ENCODE peak calls at places on chromosomes 11 and 22, in eight cellular contexts. R is left colon, A is hippocampal formation, Y is ELF-1, K is fibroblast of gingiva, N is GM19239, H is foreskin fibroblast, M is fibroblast of mammary gland. P is an unnamed sample.

GRCh38 chr22:40216041-40216756 is 38.5 kb downstream of the TNRC6B start:
- DNase-seq in R (no peak), A (no peak), Y (no peak), K (no peak), N (peak), H (no peak), M (no peak), P (no peak)

GRCh38 chr22:42949159-42949558 is 65.8 kb downstream of the PACSIN2 start:
- DNase-seq in R (no peak), A (no peak), Y (no peak), K (peak), N (no peak), H (peak), M (peak), P (no peak)

GRCh38 chr11:123392813-123393212 is 37.3 kb upstream of the GRAMD1B start:
- DNase-seq in R (no peak), A (no peak), Y (no peak), K (no peak), N (no peak), H (no peak), M (no peak), P (no peak)

GRCh38 chr11:58524232-58525036 is 16.5 kb upstream of the OR5B21 start:
- DNase-seq in R (peak), A (peak), Y (peak), K (peak), N (peak), H (peak), M (peak), P (peak)

GRCh38 chr22:43411981-43412807 is at the start of gene MPPED1:
- DNase-seq in R (no peak), A (no peak), Y (no peak), K (no peak), N (no peak), H (no peak), M (no peak), P (no peak)

GRCh38 chr11:12914401-12914912 is 94.7 kb upstream of the RASSF10 start:
- DNase-seq in R (peak), A (peak), Y (peak), K (peak), N (peak), H (peak), M (peak), P (peak)

GRCh38 chr22:26617251-26618199 is at the start of gene CRYBB1:
- DNase-seq in R (no peak), A (peak), Y (no peak), K (peak), N (no peak), H (peak), M (peak), P (no peak)

GRCh38 chr11:80841716-80842115 is 1400.9 kb upstream of the TENM4 start:
- DNase-seq in R (no peak), A (no peak), Y (no peak), K (no peak), N (no peak), H (no peak), M (peak), P (no peak)

GRCh38 chr22:30947821-30948454 is 20.6 kb downstream of the MORC2 start:
- DNase-seq in R (no peak), A (no peak), Y (peak), K (peak), N (no peak), H (peak), M (peak), P (peak)

GRCh38 chr11:104090767-104091166 is 54.3 kb downstream of the DDI1 start:
- DNase-seq in R (no peak), A (no peak), Y (no peak), K (no peak), N (no peak), H (no peak), M (no peak), P (peak)

GRCh38 chr11:119585038-119585666 is 143.8 kb downstream of the NECTIN1 start:
- DNase-seq in R (peak), A (no peak), Y (peak), K (no peak), N (no peak), H (no peak), M (no peak), P (peak)

GRCh38 chr11:114132944-114133394 is 73.5 kb downstream of the ZBTB16 start:
- DNase-seq in R (peak), A (no peak), Y (no peak), K (peak), N (no peak), H (peak), M (peak), P (no peak)

GRCh38 chr11:18802381-18803257 is 11.0 kb upstream of the PTPN5 start:
- DNase-seq in R (peak), A (no peak), Y (peak), K (peak), N (no peak), H (peak), M (peak), P (peak)

GRCh38 chr22:25437414-25438160 is 126.9 kb upstream of the GRK3 start:
- DNase-seq in R (no peak), A (no peak), Y (peak), K (no peak), N (no peak), H (no peak), M (no peak), P (no peak)

GRCh38 chr11:77371646-77372045 is 70.2 kb upstream of the GDPD4 start:
- DNase-seq in R (no peak), A (no peak), Y (no peak), K (no peak), N (no peak), H (no peak), M (no peak), P (no peak)

GRCh38 chr11:74641905-74642304 is 49.5 kb downstream of the POLD3 start:
- DNase-seq in R (no peak), A (no peak), Y (no peak), K (peak), N (no peak), H (no peak), M (peak), P (no peak)

P was measured in NCI-H526.